ENCODE peak calls at places on chromosomes 1 and 21, in six cellular contexts. One of them, this sample, is unnamed.

GRCh38 chr1:198558402-198558801 is 17.9 kb upstream of the ATP6V1G3 start:
- DNase-seq in AG09309: no peak
- DNase-seq in BJ: no peak
- DNase-seq in GM12865: no peak
- DNase-seq in ovary: no peak
- DNase-seq in WTC11: no peak
- DNase-seq in this sample: no peak

GRCh38 chr21:43864313-43864805 is 664 bp upstream of the AGPAT3 start:
- DNase-seq in ovary: peak; percentile 59
- DNase-seq in BJ: no peak
- DNase-seq in GM12865: peak; percentile 60
- DNase-seq in AG09309: no peak
- DNase-seq in WTC11: peak; percentile 67
- DNase-seq in this sample: peak; percentile 57

GRCh38 chr1:197464039-197464438 is 196.0 kb downstream of the CRB1 start:
- DNase-seq in GM12865: no peak
- DNase-seq in BJ: peak; percentile 82
- DNase-seq in ovary: peak; percentile 65
- DNase-seq in WTC11: no peak
- DNase-seq in AG09309: peak; percentile 58
- DNase-seq in this sample: no peak

GRCh38 chr1:18858070-18858688 is 1.3 kb downstream of the TAS1R2 start:
- DNase-seq in AG09309: no peak
- DNase-seq in WTC11: no peak
- DNase-seq in BJ: no peak
- DNase-seq in ovary: no peak
- DNase-seq in GM12865: no peak
- DNase-seq in this sample: no peak

GRCh38 chr1:6424619-6425593 is at the start of gene ESPN:
- DNase-seq in BJ: no peak
- DNase-seq in WTC11: no peak
- DNase-seq in ovary: no peak
- DNase-seq in GM12865: no peak
- DNase-seq in AG09309: no peak
- DNase-seq in this sample: no peak

GRCh38 chr1:119647734-119648619 is at the start of gene ZNF697:
- DNase-seq in GM12865: peak; percentile 88
- DNase-seq in ovary: peak; percentile 97
- DNase-seq in BJ: peak; percentile 90
- DNase-seq in AG09309: peak; percentile 95
- DNase-seq in WTC11: peak; percentile 90
- DNase-seq in this sample: peak; percentile 17

GRCh38 chr1:25182629-25183028 is 49.7 kb downstream of the SYF2 start:
- DNase-seq in GM12865: no peak
- DNase-seq in WTC11: no peak
- DNase-seq in AG09309: peak; percentile 33
- DNase-seq in ovary: no peak
- DNase-seq in BJ: no peak
- DNase-seq in this sample: no peak

GRCh38 chr1:19846338-19846737 is 31.3 kb upstream of the RNF186 start:
- DNase-seq in WTC11: no peak
- DNase-seq in ovary: no peak
- DNase-seq in GM12865: no peak
- DNase-seq in AG09309: no peak
- DNase-seq in BJ: no peak
- DNase-seq in this sample: no peak

GRCh38 chr1:64861611-64862010 is 104.7 kb downstream of the JAK1 start:
- DNase-seq in ovary: no peak
- DNase-seq in WTC11: peak; percentile 69
- DNase-seq in GM12865: peak; percentile 18
- DNase-seq in AG09309: no peak
- DNase-seq in BJ: no peak
- DNase-seq in this sample: no peak

GRCh38 chr1:214120951-214121350 is 133.2 kb downstream of the PROX1 start:
- DNase-seq in AG09309: no peak
- DNase-seq in BJ: no peak
- DNase-seq in WTC11: no peak
- DNase-seq in GM12865: no peak
- DNase-seq in ovary: no peak
- DNase-seq in this sample: no peak

GRCh38 chr1:10575616-10576015 is 100.9 kb downstream of the PEX14 start:
- DNase-seq in WTC11: no peak
- DNase-seq in BJ: peak; percentile 51
- DNase-seq in ovary: no peak
- DNase-seq in AG09309: peak; percentile 20
- DNase-seq in GM12865: no peak
- DNase-seq in this sample: no peak

GRCh38 chr1:34547043-34547674 is 207.7 kb upstream of the GJB5 start:
- DNase-seq in WTC11: peak; percentile 35
- DNase-seq in ovary: no peak
- DNase-seq in BJ: no peak
- DNase-seq in AG09309: no peak
- DNase-seq in GM12865: no peak
- DNase-seq in this sample: no peak

GRCh38 chr1:34549199-34549598 is 205.6 kb upstream of the GJB5 start:
- DNase-seq in AG09309: no peak
- DNase-seq in BJ: no peak
- DNase-seq in ovary: no peak
- DNase-seq in WTC11: peak; percentile 80
- DNase-seq in GM12865: peak; percentile 26
- DNase-seq in this sample: no peak
- TF ChIP-seq CTCF in AG09309: peak; percentile 32
- TF ChIP-seq CTCF in BJ: no peak
- TF ChIP-seq CTCF in ovary: no peak
- TF ChIP-seq CTCF in WTC11: peak; percentile 32
- TF ChIP-seq CTCF in GM12865: peak; percentile 20
- TF ChIP-seq CTCF in this sample: no peak

GRCh38 chr1:182910143-182910542 is 42.8 kb downstream of the SHCBP1L start:
- DNase-seq in ovary: no peak
- DNase-seq in WTC11: peak; percentile 35
- DNase-seq in GM12865: no peak
- DNase-seq in AG09309: no peak
- DNase-seq in BJ: no peak
- DNase-seq in this sample: no peak

GRCh38 chr1:182905321-182905720 is 47.6 kb downstream of the SHCBP1L start:
- DNase-seq in WTC11: no peak
- DNase-seq in GM12865: no peak
- DNase-seq in BJ: no peak
- DNase-seq in AG09309: no peak
- DNase-seq in ovary: no peak
- DNase-seq in this sample: no peak

GRCh38 chr1:182913401-182913800 is 39.6 kb downstream of the SHCBP1L start:
- DNase-seq in GM12865: no peak
- DNase-seq in WTC11: no peak
- DNase-seq in ovary: no peak
- DNase-seq in BJ: no peak
- DNase-seq in AG09309: no peak
- DNase-seq in this sample: no peak

DNA sequence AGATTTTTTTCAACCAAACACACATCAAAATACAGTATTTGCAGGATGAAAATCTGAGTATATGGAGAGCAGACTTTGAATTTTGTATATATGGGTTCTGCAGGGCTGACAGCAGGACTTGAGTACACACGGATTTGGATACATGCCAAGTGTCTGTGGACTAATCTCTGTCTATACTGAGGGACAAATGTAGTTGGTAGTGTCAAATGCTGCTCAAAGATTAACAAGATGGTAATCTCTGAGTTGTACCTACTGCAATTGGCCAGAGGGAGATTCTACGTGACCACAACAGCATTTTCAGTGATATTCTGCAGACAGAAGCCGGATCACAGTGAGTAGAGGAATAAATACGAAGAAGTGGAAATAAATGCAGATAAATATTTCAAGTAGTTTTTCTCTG is 43.4 kb downstream of the SHCBP1L start:
- DNase-seq in BJ: no peak
- DNase-seq in WTC11: no peak
- DNase-seq in AG09309: no peak
- DNase-seq in ovary: no peak
- DNase-seq in GM12865: no peak
- DNase-seq in this sample: no peak
- TF ChIP-seq CTCF in BJ: no peak
- TF ChIP-seq CTCF in WTC11: no peak
- TF ChIP-seq CTCF in AG09309: no peak
- TF ChIP-seq CTCF in ovary: no peak
- TF ChIP-seq CTCF in GM12865: no peak
- TF ChIP-seq CTCF in this sample: no peak

GRCh38 chr1:94920061-94920460 is 6.8 kb downstream of the CNN3 start:
- DNase-seq in GM12865: no peak
- DNase-seq in ovary: no peak
- DNase-seq in WTC11: no peak
- DNase-seq in BJ: no peak
- DNase-seq in AG09309: no peak
- DNase-seq in this sample: no peak
- TF ChIP-seq CTCF in GM12865: no peak
- TF ChIP-seq CTCF in ovary: no peak
- TF ChIP-seq CTCF in WTC11: no peak
- TF ChIP-seq CTCF in BJ: no peak
- TF ChIP-seq CTCF in AG09309: peak; percentile 7
- TF ChIP-seq CTCF in this sample: no peak

DNA sequence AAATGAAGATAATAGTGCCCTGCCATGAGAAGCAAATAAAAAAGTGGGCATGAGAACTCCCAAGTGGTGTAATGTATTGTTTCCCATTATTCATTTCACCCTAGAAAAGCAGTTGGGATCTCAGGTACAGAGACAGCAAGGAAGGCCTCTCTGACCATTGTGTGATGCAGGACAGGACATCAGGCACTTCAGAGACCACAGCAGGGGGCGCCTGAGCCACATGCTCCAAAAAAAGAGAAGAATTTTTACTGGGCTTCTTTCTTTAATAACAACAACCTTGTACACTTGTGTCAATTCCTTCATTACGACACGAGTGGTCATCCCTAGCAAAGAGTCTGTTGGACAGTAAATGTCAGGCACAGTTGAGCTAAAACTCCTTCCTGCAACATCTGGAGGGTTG is 533.3 kb downstream of the OMA1 start:
- DNase-seq in BJ: no peak
- DNase-seq in WTC11: no peak
- DNase-seq in AG09309: no peak
- DNase-seq in ovary: no peak
- DNase-seq in GM12865: peak; percentile 5
- DNase-seq in this sample: no peak
- TF ChIP-seq CTCF in BJ: no peak
- TF ChIP-seq CTCF in WTC11: no peak
- TF ChIP-seq CTCF in AG09309: no peak
- TF ChIP-seq CTCF in ovary: no peak
- TF ChIP-seq CTCF in GM12865: no peak
- TF ChIP-seq CTCF in this sample: no peak

GRCh38 chr1:30342535-30343141 is 380.7 kb downstream of the MATN1 start:
- DNase-seq in AG09309: no peak
- DNase-seq in ovary: no peak
- DNase-seq in BJ: no peak
- DNase-seq in WTC11: peak; percentile 40
- DNase-seq in GM12865: no peak
- DNase-seq in this sample: no peak
- TF ChIP-seq CTCF in AG09309: no peak
- TF ChIP-seq CTCF in ovary: no peak
- TF ChIP-seq CTCF in BJ: no peak
- TF ChIP-seq CTCF in WTC11: no peak
- TF ChIP-seq CTCF in GM12865: no peak
- TF ChIP-seq CTCF in this sample: no peak

DNA sequence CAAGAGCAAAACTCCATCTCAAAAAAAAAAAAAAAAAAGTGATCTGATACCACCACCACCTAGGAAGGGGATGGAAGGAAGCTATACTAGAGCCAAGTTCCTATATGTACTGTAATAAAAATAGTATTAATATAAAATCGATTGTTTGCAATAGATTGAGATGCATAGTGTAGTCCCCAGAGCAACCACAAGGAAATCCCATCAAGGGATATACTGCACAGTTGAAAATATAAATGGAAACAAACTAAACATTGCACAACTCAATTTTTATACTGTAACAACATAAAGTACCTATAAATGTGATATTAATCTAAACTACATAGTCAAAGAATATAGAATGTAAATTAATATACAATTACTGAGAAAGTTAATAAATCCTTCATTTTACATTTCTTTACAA is 20.9 kb upstream of the PSMG1 start:
- DNase-seq in GM12865: no peak
- DNase-seq in AG09309: no peak
- DNase-seq in BJ: no peak
- DNase-seq in WTC11: no peak
- DNase-seq in ovary: no peak
- DNase-seq in this sample: no peak
- TF ChIP-seq CTCF in GM12865: peak; percentile 9
- TF ChIP-seq CTCF in AG09309: peak; percentile 11
- TF ChIP-seq CTCF in BJ: peak; percentile 16
- TF ChIP-seq CTCF in WTC11: no peak
- TF ChIP-seq CTCF in ovary: no peak
- TF ChIP-seq CTCF in this sample: no peak

DNA sequence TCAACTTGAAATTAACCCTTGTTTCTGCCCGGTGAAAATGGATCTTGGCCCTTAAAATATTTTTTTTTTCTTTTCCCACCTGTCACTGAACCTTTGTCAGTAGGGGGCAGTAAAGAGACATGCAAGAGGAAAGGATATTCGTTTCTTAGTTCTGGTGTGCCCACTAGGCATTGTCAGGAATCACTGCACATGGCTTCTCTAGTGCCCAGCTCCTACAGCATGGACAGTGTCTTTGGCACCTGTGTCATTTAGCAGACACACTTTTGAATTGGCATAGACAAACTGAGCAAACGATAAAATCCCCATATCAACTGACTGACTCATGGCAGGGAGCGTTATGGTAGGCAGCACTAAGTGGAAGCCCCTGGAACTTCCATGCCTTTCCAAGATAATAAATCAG is 1048.1 kb downstream of the BRINP3 start:
- DNase-seq in GM12865: peak; percentile 66
- DNase-seq in BJ: no peak
- DNase-seq in WTC11: no peak
- DNase-seq in ovary: no peak
- DNase-seq in AG09309: no peak
- DNase-seq in this sample: no peak
- TF ChIP-seq CTCF in GM12865: peak; percentile 64
- TF ChIP-seq CTCF in BJ: no peak
- TF ChIP-seq CTCF in WTC11: peak; percentile 68
- TF ChIP-seq CTCF in ovary: no peak
- TF ChIP-seq CTCF in AG09309: no peak
- TF ChIP-seq CTCF in this sample: no peak

GRCh38 chr1:80218112-80218511 is 1211.6 kb upstream of the ADGRL4 start:
- DNase-seq in BJ: no peak
- DNase-seq in AG09309: no peak
- DNase-seq in WTC11: no peak
- DNase-seq in GM12865: peak; percentile 46
- DNase-seq in ovary: no peak
- DNase-seq in this sample: no peak
- TF ChIP-seq CTCF in BJ: peak; percentile 73
- TF ChIP-seq CTCF in AG09309: peak; percentile 54
- TF ChIP-seq CTCF in WTC11: peak; percentile 47
- TF ChIP-seq CTCF in GM12865: peak; percentile 51
- TF ChIP-seq CTCF in ovary: no peak
- TF ChIP-seq CTCF in this sample: no peak

DNA sequence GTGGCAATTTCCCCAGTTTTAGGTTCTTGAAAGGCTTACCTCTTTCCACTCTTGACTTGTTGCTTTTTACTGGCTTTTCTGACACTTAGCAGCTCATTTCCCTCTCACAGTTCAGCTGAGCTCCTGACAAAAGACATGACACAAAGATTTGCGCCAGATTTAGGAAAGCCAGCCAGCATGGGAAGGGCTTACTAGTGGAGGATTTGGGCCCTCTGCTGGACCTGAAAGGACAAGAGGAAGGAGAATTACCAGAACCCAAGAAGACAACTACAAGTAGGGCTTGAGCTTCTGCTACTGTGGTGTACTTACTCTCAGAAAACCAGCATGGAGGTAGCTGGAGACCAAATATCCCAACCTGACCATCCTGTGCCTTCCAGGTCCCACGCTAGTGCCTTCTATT is 784.5 kb downstream of the BRINP3 start:
- DNase-seq in BJ: no peak
- DNase-seq in AG09309: no peak
- DNase-seq in ovary: no peak
- DNase-seq in GM12865: no peak
- DNase-seq in WTC11: no peak
- DNase-seq in this sample: no peak
- TF ChIP-seq CTCF in BJ: no peak
- TF ChIP-seq CTCF in AG09309: no peak
- TF ChIP-seq CTCF in ovary: no peak
- TF ChIP-seq CTCF in GM12865: no peak
- TF ChIP-seq CTCF in WTC11: no peak
- TF ChIP-seq CTCF in this sample: no peak